ENCODE peak calls at places on chromosomes 12 and 14, in five cellular contexts. U is body of pancreas, W is BE2C, X is HAP-1, M is heart right ventricle. D is an unnamed sample.

GRCh38 chr14:38339704-38340103 is 83.8 kb upstream of the CLEC14A start:
- DNase-seq in U (no peak), X (no peak), W (no peak), M (no peak), D (no peak)

GRCh38 chr14:55103005-55103640 is 25.9 kb upstream of the LGALS3 start:
- DNase-seq in X (peak; percentile 41), W (no peak), U (peak; percentile 82), M (peak; percentile 72), D (peak; percentile 99)

GRCh38 chr14:61430066-61430757 is 108.8 kb downstream of the PRKCH start:
- DNase-seq in M (no peak), X (no peak), W (no peak), U (peak; percentile 42), D (no peak)

GRCh38 chr14:91873476-91874265 is 6.3 kb upstream of the TC2N start:
- DNase-seq in U (peak; percentile 55), W (no peak), X (no peak), M (no peak), D (peak; percentile 71)

GRCh38 chr14:99737451-99737951 is 53.4 kb downstream of the CYP46A1 start:
- DNase-seq in X (no peak), U (peak; percentile 74), W (peak; percentile 44), M (peak; percentile 77), D (peak; percentile 50)

GRCh38 chr14:30223385-30223785 is 295.7 kb upstream of the PRKD1 start:
- DNase-seq in W (peak; percentile 46), M (peak; percentile 32), U (peak; percentile 97), X (no peak), D (peak; percentile 84)

GRCh38 chr14:73102806-73103497 is 33.4 kb upstream of the PSEN1 start:
- DNase-seq in U (no peak), W (no peak), M (no peak), X (no peak), D (no peak)

GRCh38 chr12:84756961-84757360 is 155.6 kb downstream of the SLC6A15 start:
- DNase-seq in X (no peak), M (no peak), U (no peak), W (no peak), D (no peak)

GRCh38 chr12:19800884-19801283 is 361.6 kb downstream of the AEBP2 start:
- DNase-seq in W (no peak), X (no peak), U (no peak), M (no peak), D (no peak)

GRCh38 chr12:90947869-90948268 is 7.1 kb downstream of the CCER1 start:
- DNase-seq in M (no peak), X (no peak), W (no peak), U (no peak), D (no peak)

GRCh38 chr14:92660571-92660970 is 87.9 kb downstream of the LGMN start:
- DNase-seq in M (no peak), W (no peak), U (no peak), X (no peak), D (no peak)

GRCh38 chr12:5516781-5517180 is 84.9 kb downstream of the NTF3 start:
- DNase-seq in M (no peak), X (no peak), U (no peak), W (no peak), D (no peak)

GRCh38 chr12:92503977-92504966 is 198.5 kb upstream of the PLEKHG7 start:
- DNase-seq in W (no peak), X (no peak), U (peak; percentile 74), M (no peak), D (no peak)

GRCh38 chr12:26173153-26173552 is 22.2 kb upstream of the SSPN start:
- DNase-seq in X (no peak), W (no peak), U (no peak), M (no peak), D (no peak)

GRCh38 chr12:125070661-125071390 is 5.6 kb downstream of the AACS start:
- DNase-seq in M (no peak), W (no peak), U (no peak), X (no peak), D (no peak)

GRCh38 chr14:56374421-56374820 is 205.2 kb upstream of the TMEM260 start:
- DNase-seq in X (no peak), M (no peak), W (no peak), U (no peak), D (no peak)

GRCh38 chr14:94827711-94828505 is 58.0 kb upstream of the GSC start:
- DNase-seq in W (no peak), U (peak; percentile 6), M (peak; percentile 35), X (no peak), D (no peak)

GRCh38 chr12:123032736-123033391 is 52.4 kb downstream of the ARL6IP4 start:
- DNase-seq in W (no peak), M (no peak), U (no peak), X (no peak), D (no peak)

GRCh38 chr14:56798447-56799326 is 11.6 kb downstream of the OTX2 start:
- DNase-seq in X (no peak), M (no peak), U (no peak), W (no peak), D (no peak)

GRCh38 chr12:88362439-88362838 is 217.8 kb downstream of the KITLG start:
- DNase-seq in U (no peak), M (no peak), W (no peak), X (no peak), D (no peak)

GRCh38 chr14:99274346-99275221 is 2.6 kb upstream of the BCL11B start:
- DNase-seq in U (peak; percentile 73), M (peak; percentile 34), W (peak; percentile 79), X (peak; percentile 93), D (peak; percentile 94)

GRCh38 chr14:92729632-92730358 is 18.6 kb downstream of the LGMN start:
- DNase-seq in M (no peak), U (no peak), W (no peak), X (no peak), D (peak; percentile 67)

GRCh38 chr14:94001501-94002396 is 4.6 kb downstream of the CCDC197 start:
- DNase-seq in M (peak; percentile 49), W (peak; percentile 67), U (peak; percentile 65), X (peak; percentile 74), D (peak; percentile 78)

GRCh38 chr14:105485720-105486332 is 860 bp upstream of the CRIP1 start:
- DNase-seq in W (peak; percentile 92), U (peak; percentile 50), X (peak; percentile 78), M (peak; percentile 58), D (no peak)

DNA sequence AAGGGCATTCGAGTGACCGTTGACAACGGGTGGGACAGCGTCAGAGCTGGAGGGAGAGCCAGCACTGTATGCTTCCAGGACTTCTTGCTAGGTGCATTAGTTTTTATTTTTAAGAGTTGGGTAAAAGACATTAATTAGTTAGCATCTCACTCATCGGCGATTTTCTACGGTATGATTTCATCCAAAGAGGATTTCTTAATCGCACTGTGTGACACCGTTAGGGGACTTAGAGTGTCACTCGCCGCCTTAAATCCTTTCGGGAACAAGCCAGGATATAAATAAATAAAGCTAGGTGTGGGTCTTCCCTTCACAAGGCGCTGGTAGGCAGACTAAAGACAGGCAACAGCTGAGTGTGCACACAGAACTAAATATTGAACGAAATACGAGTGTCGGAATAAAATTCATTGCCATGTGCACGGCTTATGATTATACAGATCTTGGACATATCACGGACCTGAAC is 869 bp upstream of the NOVA1 start:
- DNase-seq in W (peak; percentile 5), X (no peak), M (no peak), U (peak; percentile 2), D (no peak)
- H3K4me3 ChIP-seq in W (peak overlapping the region; percentile 85), X (peak overlapping the region; percentile 69), M (peak overlapping the region; percentile 61), U (peak overlapping the region; percentile 37), D (peak overlapping the region; percentile 46)

DNA sequence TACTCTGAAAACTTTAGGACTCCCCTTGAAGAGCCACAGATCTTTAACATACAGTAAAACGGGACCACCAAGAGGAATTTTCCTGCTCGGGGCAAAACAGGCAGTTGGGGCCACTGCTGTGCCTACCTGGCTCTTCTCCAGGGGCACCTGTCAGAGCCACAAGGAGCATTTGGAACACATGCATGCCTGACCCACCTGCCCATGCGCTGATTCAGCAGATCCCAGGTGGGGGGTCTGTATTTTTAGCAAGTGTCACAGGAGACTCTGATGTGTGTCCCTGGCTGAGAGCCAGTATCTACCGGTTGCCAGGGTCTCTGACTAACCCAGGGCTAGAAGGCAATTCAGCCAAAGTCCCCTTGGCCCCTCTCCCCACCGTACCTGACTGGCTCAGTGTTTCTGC is 6.5 kb downstream of the CTDSP2 start:
- DNase-seq in M (no peak), W (no peak), X (no peak), U (peak; percentile 42), D (no peak)
- H3K4me3 ChIP-seq in M (no peak overlapping the region), W (peak overlapping the region; percentile 31), X (no peak overlapping the region), U (no peak overlapping the region), D (no peak overlapping the region)

DNA sequence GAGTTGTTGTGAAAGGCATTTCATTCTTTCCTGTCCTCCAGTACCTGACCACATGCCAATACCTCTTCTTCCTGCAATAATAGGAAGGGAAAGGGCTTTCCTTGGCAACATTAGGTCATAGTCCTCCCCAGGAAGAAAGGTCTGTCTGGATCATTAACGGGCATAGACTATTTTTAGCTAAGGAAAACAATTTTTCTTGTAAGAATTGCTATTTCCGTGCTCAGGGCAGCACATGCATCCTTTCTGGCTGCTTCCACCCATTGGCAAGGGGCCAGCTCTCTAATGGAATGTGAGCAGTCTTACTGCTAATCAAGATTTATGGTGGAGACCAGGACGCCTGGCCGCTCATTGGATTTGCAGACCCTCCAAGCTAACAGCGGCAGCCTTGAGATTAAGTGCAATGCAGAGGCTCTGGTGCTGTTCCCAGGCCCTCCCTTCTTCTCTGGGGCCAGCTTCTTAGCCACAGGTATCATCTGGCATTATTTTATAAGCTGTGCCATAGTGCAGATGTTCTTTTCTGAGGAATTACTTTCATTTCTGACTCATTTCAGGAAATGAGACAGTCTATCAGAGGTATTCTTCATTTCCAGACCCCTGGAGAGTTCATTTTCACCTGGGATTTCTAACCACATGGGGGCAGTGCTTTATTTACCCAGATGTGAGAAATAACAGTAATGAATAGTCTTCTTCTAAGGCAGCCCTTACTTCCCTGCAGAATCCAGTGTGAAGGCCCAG is 52.9 kb downstream of the ANO6 start:
- DNase-seq in W (peak; percentile 96), X (peak; percentile 84), U (peak; percentile 71), M (peak; percentile 91), D (peak; percentile 78)
- H3K4me3 ChIP-seq in W (no peak overlapping the region), X (no peak overlapping the region), U (no peak overlapping the region), M (no peak overlapping the region), D (no peak overlapping the region)

DNA sequence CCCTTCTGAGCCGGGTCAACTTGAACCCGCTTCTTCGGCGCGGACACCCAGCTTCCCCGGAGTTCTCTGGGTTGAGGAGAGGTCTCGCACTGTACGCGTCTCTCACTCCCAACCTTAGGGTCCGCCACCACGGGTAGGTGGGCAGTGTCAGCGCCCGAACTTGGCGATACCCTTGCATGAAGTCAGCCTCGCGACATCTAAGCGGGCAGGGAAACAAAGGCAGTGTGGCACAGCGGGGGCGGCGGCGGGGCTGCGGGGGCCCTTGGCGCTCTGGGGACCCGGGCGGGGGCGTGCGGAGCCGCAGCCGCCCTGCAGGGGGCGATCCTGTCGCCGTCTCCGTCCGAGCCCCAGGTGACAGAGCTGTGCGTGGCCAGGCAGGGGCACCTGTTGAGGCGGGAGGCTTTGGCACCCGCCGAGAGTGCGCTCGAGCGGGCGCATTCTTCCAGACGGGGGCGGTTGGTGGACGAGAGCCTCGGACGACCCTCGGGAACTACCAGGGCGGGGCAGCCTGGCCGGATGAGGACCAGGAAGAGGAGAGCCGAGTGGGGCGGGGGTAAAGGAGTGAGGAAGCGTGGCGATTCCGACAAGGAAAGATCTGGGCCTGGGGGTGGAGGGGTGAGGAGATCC is 1.1 kb downstream of the GALNT16 start:
- DNase-seq in U (peak; percentile 24), M (no peak), W (peak; percentile 50), X (peak; percentile 68), D (peak; percentile 27)
- H3K4me3 ChIP-seq in U (no peak overlapping the region), M (peak overlapping the region; percentile 67), W (peak overlapping the region; percentile 49), X (peak overlapping the region; percentile 39), D (no peak overlapping the region)

DNA sequence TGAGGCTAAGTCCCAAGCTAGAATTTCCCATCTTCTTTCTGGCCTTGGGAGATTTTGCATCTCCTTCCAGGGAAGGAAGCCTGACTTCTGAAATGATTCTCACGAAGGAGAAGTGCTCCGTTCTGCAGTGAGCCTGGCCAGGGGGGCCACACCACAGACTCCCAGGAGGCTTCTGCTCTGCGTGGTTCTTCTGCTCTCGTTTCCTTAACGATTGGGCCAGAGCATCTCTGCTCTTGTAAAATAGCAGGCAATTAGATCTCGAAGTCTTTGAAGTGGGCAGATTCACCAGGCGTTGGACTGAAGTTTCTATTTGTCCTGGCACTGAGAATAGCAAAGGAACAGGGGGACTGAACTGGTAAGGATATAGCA is 6.7 kb upstream of the BATF start:
- DNase-seq in W (no peak), U (no peak), M (no peak), X (no peak), D (no peak)
- H3K4me3 ChIP-seq in W (no peak overlapping the region), U (no peak overlapping the region), M (peak overlapping the region; percentile 14), X (no peak overlapping the region), D (no peak overlapping the region)